ENCODE peak calls at places on chromosomes 13 and 19, in six cellular contexts. Q, Y, J, I, L and R are unnamed samples.

GRCh38 chr19:37905936-37906867 is at the start of gene WDR87:
- DNase-seq in L (peak), Q (no peak), J (peak), Y (peak), I (no peak), R (no peak)

GRCh38 chr19:27742041-27742440 is 1470.9 kb downstream of the UQCRFS1 start:
- DNase-seq in Y (no peak), J (no peak), I (no peak), Q (no peak), L (no peak), R (no peak)

GRCh38 chr19:40555978-40556689 is 20.5 kb upstream of the SHKBP1 start:
- DNase-seq in I (no peak), L (no peak), Q (no peak), J (no peak), Y (no peak), R (no peak)

GRCh38 chr13:102333320-102334181 is 68.3 kb downstream of the FGF14 start:
- DNase-seq in Q (no peak), J (no peak), I (no peak), Y (no peak), L (no peak), R (no peak)

GRCh38 chr13:74273591-74273990 is 139.4 kb upstream of the KLF12 start:
- DNase-seq in Y (no peak), I (no peak), J (no peak), L (no peak), Q (no peak), R (no peak)

GRCh38 chr13:73844986-73845385 is 289.2 kb downstream of the KLF12 start:
- DNase-seq in L (no peak), I (no peak), Y (no peak), Q (no peak), J (no peak), R (no peak)

GRCh38 chr13:98514268-98514667 is 62.6 kb downstream of the STK24 start:
- DNase-seq in J (no peak), Q (no peak), I (no peak), L (no peak), Y (no peak), R (no peak)

GRCh38 chr13:41352935-41353801 is 42.1 kb downstream of the NAA16 start:
- DNase-seq in Q (no peak), Y (peak), J (peak), I (peak), L (peak), R (peak)

GRCh38 chr13:99655351-99656091 is 154.2 kb downstream of the TM9SF2 start:
- DNase-seq in J (no peak), Y (no peak), Q (no peak), I (no peak), L (peak), R (peak)

GRCh38 chr13:40668335-40668734 is 1.9 kb upstream of the FOXO1 start:
- DNase-seq in I (no peak), Q (no peak), Y (peak), J (no peak), L (peak), R (no peak)

GRCh38 chr19:29858000-29858596 is 46.3 kb downstream of the CCNE1 start:
- DNase-seq in I (no peak), J (peak), Y (peak), Q (peak), L (no peak), R (no peak)

GRCh38 chr19:10395436-10395835 is 7.9 kb downstream of the CDC37 start:
- DNase-seq in L (no peak), J (no peak), Q (no peak), I (no peak), Y (no peak), R (no peak)

GRCh38 chr19:1355258-1355973 is 28.3 kb upstream of the NDUFS7 start:
- DNase-seq in Y (peak), I (no peak), Q (no peak), J (peak), L (no peak), R (no peak)

GRCh38 chr19:14603990-14604387 is 21.1 kb downstream of the CLEC17A start:
- DNase-seq in Q (no peak), J (no peak), Y (no peak), L (no peak), I (peak), R (no peak)

GRCh38 chr13:79779761-79780160 is 298.8 kb downstream of the NDFIP2 start:
- DNase-seq in L (peak), Y (no peak), J (no peak), Q (no peak), I (no peak), R (no peak)

GRCh38 chr13:25731511-25731910 is 320.3 kb downstream of the SHISA2 start:
- DNase-seq in Q (no peak), L (no peak), I (no peak), Y (no peak), J (no peak), R (no peak)

GRCh38 chr13:48123827-48124226 is 28.9 kb upstream of the MED4 start:
- DNase-seq in I (no peak), Y (no peak), L (no peak), J (no peak), Q (no peak), R (no peak)

GRCh38 chr13:48118025-48118424 is 23.1 kb upstream of the MED4 start:
- DNase-seq in L (no peak), J (no peak), Y (no peak), I (no peak), Q (no peak), R (no peak)

GRCh38 chr13:48120246-48120645 is 25.3 kb upstream of the MED4 start:
- DNase-seq in I (no peak), Q (no peak), J (no peak), Y (no peak), L (no peak), R (no peak)

GRCh38 chr13:48125794-48126228 is 30.9 kb upstream of the MED4 start:
- DNase-seq in J (no peak), Q (no peak), Y (no peak), I (no peak), L (peak), R (no peak)

GRCh38 chr13:48121733-48122132 is 26.8 kb upstream of the MED4 start:
- DNase-seq in I (no peak), L (no peak), J (no peak), Y (no peak), Q (no peak), R (no peak)
- TF ChIP-seq POLR2AphosphoS5 in I (no peak), L (no peak), J (no peak), Y (no peak), Q (no peak), R (no peak)

DNA sequence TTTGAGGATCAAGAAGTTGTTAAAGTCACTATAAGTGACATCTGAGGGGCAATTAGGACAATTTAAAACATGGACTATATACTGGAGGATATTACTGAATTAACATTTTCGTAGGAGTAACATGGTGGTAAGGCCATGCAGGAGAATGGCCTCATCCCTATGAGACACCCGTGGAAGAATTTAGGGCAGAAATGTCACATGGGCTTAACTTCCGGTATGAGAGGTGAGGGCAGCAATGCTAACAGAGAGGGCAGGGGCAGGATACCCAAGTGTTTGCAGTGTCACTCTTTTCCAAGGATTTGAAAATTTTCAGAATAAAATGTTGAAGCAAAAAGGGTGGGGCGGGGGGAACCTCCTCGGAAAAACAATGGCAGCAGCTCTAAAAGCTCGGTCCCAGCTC is 23.6 kb downstream of the RANBP3 start:
- DNase-seq in I (no peak), L (no peak), Y (no peak), Q (no peak), J (no peak), R (no peak)
- TF ChIP-seq YY1 in I (no peak), L (no peak), Y (no peak), Q (no peak), J (no peak), R (no peak)

DNA sequence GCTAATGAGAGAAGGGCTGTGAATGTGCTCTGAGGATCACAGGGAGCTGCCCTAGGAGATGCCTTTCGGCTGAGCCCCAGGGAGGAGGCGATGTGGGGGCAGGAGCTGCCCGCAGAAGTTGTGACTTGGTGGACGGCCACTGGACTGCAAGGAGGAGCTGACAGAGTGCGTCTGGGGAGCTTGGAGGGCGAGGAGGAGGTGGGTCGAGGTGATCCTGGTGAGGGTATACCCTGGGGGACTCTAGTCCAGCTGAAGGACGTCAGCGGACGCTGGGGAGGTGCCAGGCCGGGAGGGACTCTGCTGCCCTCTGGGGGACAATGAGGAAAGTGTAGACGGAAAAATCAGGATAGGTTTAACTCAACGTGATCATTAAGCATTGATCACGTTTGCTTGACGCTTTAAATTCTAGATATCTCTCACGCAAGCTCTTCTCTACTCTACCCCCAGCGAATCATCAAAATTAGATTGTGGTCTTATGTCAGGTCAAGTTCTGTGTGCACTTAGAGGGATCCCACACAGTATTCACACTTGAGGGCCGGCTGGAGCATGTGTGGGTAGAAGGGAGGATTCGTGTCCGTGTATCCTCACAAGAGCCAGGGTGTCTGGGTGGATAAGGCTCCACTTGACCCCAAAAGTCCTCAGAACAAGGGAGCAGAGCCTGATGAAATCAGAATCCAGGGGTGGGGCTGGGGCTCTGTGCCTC is 3.3 kb upstream of the CEACAM7 start:
- DNase-seq in I (no peak), Y (peak), Q (peak), J (peak), L (no peak), R (no peak)
- TF ChIP-seq CTCF in I (peak), Y (peak), Q (peak), J (peak), L (peak), R (peak)

DNA sequence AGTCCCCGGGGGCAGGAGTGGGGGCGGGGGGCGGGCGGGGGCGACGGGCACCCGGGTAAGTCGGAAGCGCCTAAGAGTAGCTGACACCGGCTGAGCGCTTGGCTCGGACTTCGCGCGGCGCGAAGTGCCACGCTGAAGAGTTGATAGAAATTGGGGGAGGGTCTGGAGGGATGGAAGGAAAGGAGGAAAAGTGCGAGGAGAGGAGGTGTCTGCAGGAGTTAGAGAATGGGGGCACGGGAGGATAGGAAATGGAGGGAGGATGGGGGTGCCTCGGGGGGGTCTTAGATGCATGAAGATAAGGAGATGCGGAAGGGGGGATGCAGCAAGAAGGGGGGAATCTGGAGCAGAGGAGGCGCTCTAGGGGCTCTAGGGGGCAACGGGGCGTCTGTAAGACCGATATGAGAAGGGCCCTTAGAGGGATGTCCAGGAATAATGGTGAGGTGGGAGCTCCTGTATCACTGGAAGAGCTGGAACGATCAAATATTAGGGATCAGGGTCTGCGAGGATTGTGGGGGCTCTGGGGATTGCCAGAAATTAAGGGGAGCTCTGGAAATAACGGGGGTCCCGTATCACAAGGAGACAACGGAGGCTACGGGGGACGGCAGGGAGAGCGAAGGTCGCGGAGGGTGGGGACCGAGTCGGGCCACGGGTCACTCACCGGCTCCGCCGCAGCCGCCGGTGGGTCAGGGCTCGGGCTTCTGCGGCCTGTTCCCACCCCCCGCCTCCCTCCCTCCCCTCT is at the start of gene MYPOP:
- DNase-seq in L (no peak), I (no peak), J (peak), Y (no peak), Q (no peak), R (no peak)
- TF ChIP-seq POLR2AphosphoS5 in L (no peak), I (peak), J (no peak), Y (no peak), Q (no peak), R (no peak)

DNA sequence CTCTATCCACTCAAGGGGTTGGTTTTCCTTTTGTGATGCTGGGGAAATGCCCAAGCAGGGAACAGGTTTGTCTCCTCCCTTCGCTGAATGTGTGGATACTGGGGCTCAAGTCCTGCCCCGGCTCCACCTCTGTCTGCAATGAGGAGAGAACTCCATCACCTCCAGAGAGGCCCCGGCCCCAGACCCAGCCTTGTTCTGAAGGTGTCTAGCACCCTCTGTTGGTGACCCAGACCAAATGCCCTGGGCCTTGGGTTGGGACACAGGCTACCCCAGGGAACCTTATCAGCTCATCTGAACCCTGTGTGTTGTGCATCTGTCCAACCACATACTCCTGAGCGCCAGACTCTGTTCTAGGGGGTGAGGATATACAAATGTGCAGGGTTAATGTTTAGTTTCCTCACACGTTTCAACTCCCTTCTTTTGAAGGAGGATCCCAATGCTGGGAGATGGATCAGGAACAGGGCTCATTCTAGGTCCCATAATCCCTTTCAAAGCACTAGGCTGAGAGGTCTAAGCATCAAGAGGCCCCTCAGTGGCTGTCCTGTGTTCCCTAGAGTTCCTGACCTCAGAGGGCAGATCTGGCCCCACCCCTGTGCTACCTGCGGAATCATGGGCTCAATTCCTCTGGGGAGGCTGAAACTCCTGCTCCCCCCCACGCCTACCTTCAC is 112.5 kb upstream of the SLC7A1 start:
- DNase-seq in Q (peak), J (peak), I (no peak), L (peak), Y (peak), R (peak)
- TF ChIP-seq YY1 in Q (no peak), J (no peak), I (no peak), L (no peak), Y (no peak), R (no peak)

DNA sequence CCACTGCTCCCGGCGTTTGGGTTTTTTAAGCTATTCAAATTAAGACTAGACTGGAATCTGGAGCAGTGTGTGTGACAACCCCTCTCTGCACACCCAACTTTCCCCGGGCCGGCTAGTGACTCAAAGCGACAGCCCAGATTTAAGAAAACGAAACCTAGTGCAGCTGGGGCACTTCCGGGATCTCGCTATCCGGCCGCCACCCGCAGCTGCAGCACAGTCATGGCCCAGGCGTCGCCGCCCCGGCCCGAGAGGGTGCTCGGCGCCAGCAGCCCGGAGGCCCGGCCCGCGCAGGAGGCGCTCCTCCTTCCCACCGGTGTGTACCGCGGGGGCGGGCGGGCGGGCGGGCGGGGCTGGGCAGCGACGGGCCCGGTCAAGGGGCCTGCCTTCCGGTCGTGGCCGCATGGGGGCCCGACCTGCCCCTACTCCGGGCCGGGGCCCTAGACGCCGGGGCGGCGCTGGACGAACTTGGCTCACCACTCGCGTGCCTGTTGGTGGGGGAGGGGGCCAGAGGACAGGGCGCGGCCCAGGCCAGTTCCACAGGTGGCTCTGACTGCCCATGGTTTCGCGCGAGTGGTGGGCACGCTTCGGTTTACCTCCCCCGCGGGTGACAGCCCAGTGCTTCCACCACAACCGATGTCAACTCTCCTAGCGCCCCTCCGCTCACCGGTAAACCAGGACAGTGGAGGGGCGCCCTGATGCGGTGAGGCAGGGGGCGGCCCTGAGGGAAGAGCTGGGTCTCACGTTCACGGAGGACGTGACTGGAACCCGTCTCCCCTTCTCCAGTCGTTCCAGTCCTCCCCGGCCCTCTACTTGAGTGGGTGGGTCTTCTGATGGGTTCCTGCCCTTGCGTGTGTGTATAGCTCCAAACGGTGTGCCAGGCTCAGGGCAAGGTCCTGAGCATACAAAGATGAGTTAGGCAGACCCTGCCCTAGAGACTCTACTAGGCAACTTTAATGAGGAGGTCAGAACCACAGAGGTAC is at the start of gene PHF11:
- DNase-seq in J (peak), L (peak), Y (peak), Q (peak), I (peak), R (no peak)
- TF ChIP-seq CTCF in J (no peak), L (peak), Y (no peak), Q (peak), I (no peak), R (no peak)

GRCh38 chr19:8000298-8001038 is 5.0 kb downstream of the ELAVL1 start:
- DNase-seq in I (no peak), Q (no peak), Y (no peak), J (no peak), L (no peak), R (no peak)

GRCh38 chr19:8001995-8002849 is 3.2 kb downstream of the ELAVL1 start:
- DNase-seq in L (peak), Q (peak), J (peak), I (peak), Y (peak), R (peak)

GRCh38 chr19:8004001-8004400 is 1.4 kb downstream of the ELAVL1 start:
- DNase-seq in J (no peak), I (no peak), Q (no peak), L (no peak), Y (no peak), R (no peak)

GRCh38 chr19:7999376-7999775 is 6.1 kb downstream of the ELAVL1 start:
- DNase-seq in Q (no peak), Y (no peak), L (no peak), I (no peak), J (no peak), R (no peak)

GRCh38 chr19:8001651-8001994 is 3.8 kb downstream of the ELAVL1 start:
- DNase-seq in L (no peak), I (no peak), J (no peak), Q (no peak), Y (peak), R (no peak)
- TF ChIP-seq POLR2AphosphoS5 in L (no peak), I (no peak), J (no peak), Q (no peak), Y (no peak), R (no peak)

GRCh38 chr19:35590875-35591274 is 4.9 kb downstream of the PMIS2 start:
- DNase-seq in Q (no peak), Y (no peak), I (no peak), L (no peak), J (no peak), R (no peak)

GRCh38 chr19:35592226-35592625 is 6.3 kb downstream of the PMIS2 start:
- DNase-seq in J (peak), Q (peak), Y (peak), L (peak), I (no peak), R (peak)

GRCh38 chr19:35601971-35602370 is 10.6 kb upstream of the HAUS5 start:
- DNase-seq in Y (no peak), L (no peak), J (no peak), Q (no peak), I (no peak), R (no peak)

GRCh38 chr19:35595928-35596327 is 10.0 kb downstream of the PMIS2 start:
- DNase-seq in Y (no peak), Q (no peak), L (no peak), J (no peak), I (no peak), R (no peak)

DNA sequence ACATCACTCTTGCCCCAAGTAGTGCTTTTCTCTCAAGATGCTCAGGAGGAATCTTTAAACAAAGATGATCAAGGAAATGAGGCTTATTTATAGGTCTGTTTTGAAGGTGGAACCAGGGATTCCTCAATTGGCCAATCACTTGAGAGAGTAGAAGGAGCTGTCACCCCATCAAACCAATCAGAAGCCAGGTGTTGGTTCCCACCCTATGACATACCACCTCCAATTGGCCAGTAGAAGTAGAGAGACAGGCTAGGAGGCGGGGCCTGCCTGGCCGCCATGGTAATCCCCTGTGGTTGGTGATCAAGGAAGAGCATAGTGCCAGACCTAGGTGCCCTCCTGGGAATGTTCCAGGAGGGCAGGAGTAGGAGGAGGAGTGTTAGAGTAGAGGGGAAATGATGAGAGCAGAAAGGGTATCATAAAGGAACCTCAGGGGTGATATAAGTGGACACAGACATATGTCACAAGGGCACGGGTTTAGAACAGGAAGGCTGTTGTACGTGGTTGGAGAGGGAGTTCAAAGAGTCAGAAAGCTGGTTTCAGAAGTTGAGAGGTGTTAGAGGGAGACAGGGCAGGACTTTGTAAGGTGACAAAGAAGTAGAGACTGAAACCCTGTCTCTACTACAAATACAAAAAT is 10.5 kb downstream of the PMIS2 start:
- DNase-seq in L (peak), J (peak), Q (no peak), Y (peak), I (peak), R (no peak)
- TF ChIP-seq YY1 in L (no peak), J (no peak), Q (no peak), Y (no peak), I (peak), R (no peak)

GRCh38 chr19:18576383-18576782 is 4.7 kb downstream of the UBA52 start:
- DNase-seq in Q (no peak), J (no peak), Y (no peak), I (no peak), L (no peak), R (no peak)
- TF ChIP-seq CTCF in Q (no peak), J (no peak), Y (no peak), I (no peak), L (no peak), R (no peak)

GRCh38 chr19:49916839-49917733 is 11.9 kb upstream of the ATF5 start:
- DNase-seq in Y (no peak), J (no peak), I (no peak), Q (no peak), L (no peak), R (no peak)
- TF ChIP-seq POLR2AphosphoS5 in Y (no peak), J (no peak), I (no peak), Q (no peak), L (no peak), R (no peak)